ENCODE peak calls at places on chromosome 3, in ten cellular contexts. One of them, this sample, is unnamed.

GRCh38 chr3:187811580-187812250 is 66.4 kb upstream of the BCL6 start:
- DNase-seq in endothelial cell: no peak
- DNase-seq in NCI-H526: no peak
- DNase-seq in activated T-cell treated with anti-CD3 and anti-CD28 coated beads, Interleukin-2, amount 50 U/mL, for 72 hours: no peak
- DNase-seq in posterior cingulate gyrus: no peak
- DNase-seq in NCI-H1694: no peak
- DNase-seq in stimulated activated CD8-positive, alpha-beta memory T cell treated with anti-CD3 and anti-CD28 coated beads, Interleukin-7, amount 100 ng/mL, for 24 hours: no peak
- DNase-seq in BE2C: no peak
- DNase-seq in naive thymus-derived CD8-positive, alpha-beta T cell: no peak
- DNase-seq in GM23338: no peak
- DNase-seq in this sample: no peak

GRCh38 chr3:145383416-145383815 is 777.6 kb downstream of the PLOD2 start:
- DNase-seq in endothelial cell: no peak
- DNase-seq in NCI-H526: no peak
- DNase-seq in activated T-cell treated with anti-CD3 and anti-CD28 coated beads, Interleukin-2, amount 50 U/mL, for 72 hours: no peak
- DNase-seq in posterior cingulate gyrus: no peak
- DNase-seq in NCI-H1694: no peak
- DNase-seq in stimulated activated CD8-positive, alpha-beta memory T cell treated with anti-CD3 and anti-CD28 coated beads, Interleukin-7, amount 100 ng/mL, for 24 hours: no peak
- DNase-seq in BE2C: no peak
- DNase-seq in naive thymus-derived CD8-positive, alpha-beta T cell: no peak
- DNase-seq in GM23338: peak
- DNase-seq in this sample: no peak

GRCh38 chr3:5634411-5634810 is 446.9 kb downstream of the EDEM1 start:
- DNase-seq in endothelial cell: no peak
- DNase-seq in NCI-H526: no peak
- DNase-seq in activated T-cell treated with anti-CD3 and anti-CD28 coated beads, Interleukin-2, amount 50 U/mL, for 72 hours: no peak
- DNase-seq in posterior cingulate gyrus: no peak
- DNase-seq in NCI-H1694: no peak
- DNase-seq in stimulated activated CD8-positive, alpha-beta memory T cell treated with anti-CD3 and anti-CD28 coated beads, Interleukin-7, amount 100 ng/mL, for 24 hours: no peak
- DNase-seq in BE2C: no peak
- DNase-seq in naive thymus-derived CD8-positive, alpha-beta T cell: no peak
- DNase-seq in GM23338: no peak
- DNase-seq in this sample: no peak

GRCh38 chr3:46970391-46971091 is 6.0 kb downstream of the CCDC12 start:
- DNase-seq in endothelial cell: no peak
- DNase-seq in NCI-H526: no peak
- DNase-seq in activated T-cell treated with anti-CD3 and anti-CD28 coated beads, Interleukin-2, amount 50 U/mL, for 72 hours: no peak
- DNase-seq in posterior cingulate gyrus: no peak
- DNase-seq in NCI-H1694: no peak
- DNase-seq in stimulated activated CD8-positive, alpha-beta memory T cell treated with anti-CD3 and anti-CD28 coated beads, Interleukin-7, amount 100 ng/mL, for 24 hours: no peak
- DNase-seq in BE2C: no peak
- DNase-seq in naive thymus-derived CD8-positive, alpha-beta T cell: no peak
- DNase-seq in GM23338: no peak
- DNase-seq in this sample: no peak

GRCh38 chr3:134034005-134034785 is 4.5 kb upstream of the SLCO2A1 start:
- DNase-seq in endothelial cell: no peak
- DNase-seq in NCI-H526: no peak
- DNase-seq in activated T-cell treated with anti-CD3 and anti-CD28 coated beads, Interleukin-2, amount 50 U/mL, for 72 hours: no peak
- DNase-seq in posterior cingulate gyrus: no peak
- DNase-seq in NCI-H1694: no peak
- DNase-seq in stimulated activated CD8-positive, alpha-beta memory T cell treated with anti-CD3 and anti-CD28 coated beads, Interleukin-7, amount 100 ng/mL, for 24 hours: no peak
- DNase-seq in BE2C: no peak
- DNase-seq in naive thymus-derived CD8-positive, alpha-beta T cell: no peak
- DNase-seq in GM23338: no peak
- DNase-seq in this sample: no peak

GRCh38 chr3:124800511-124801374 is 70.5 kb downstream of the UMPS start:
- DNase-seq in endothelial cell: no peak
- DNase-seq in NCI-H526: no peak
- DNase-seq in activated T-cell treated with anti-CD3 and anti-CD28 coated beads, Interleukin-2, amount 50 U/mL, for 72 hours: no peak
- DNase-seq in posterior cingulate gyrus: no peak
- DNase-seq in NCI-H1694: no peak
- DNase-seq in stimulated activated CD8-positive, alpha-beta memory T cell treated with anti-CD3 and anti-CD28 coated beads, Interleukin-7, amount 100 ng/mL, for 24 hours: no peak
- DNase-seq in BE2C: peak
- DNase-seq in naive thymus-derived CD8-positive, alpha-beta T cell: no peak
- DNase-seq in GM23338: no peak
- DNase-seq in this sample: no peak

GRCh38 chr3:10945683-10946287 is 46.8 kb upstream of the SLC6A1 start:
- DNase-seq in endothelial cell: peak
- DNase-seq in NCI-H526: no peak
- DNase-seq in activated T-cell treated with anti-CD3 and anti-CD28 coated beads, Interleukin-2, amount 50 U/mL, for 72 hours: peak
- DNase-seq in posterior cingulate gyrus: peak
- DNase-seq in NCI-H1694: no peak
- DNase-seq in stimulated activated CD8-positive, alpha-beta memory T cell treated with anti-CD3 and anti-CD28 coated beads, Interleukin-7, amount 100 ng/mL, for 24 hours: no peak
- DNase-seq in BE2C: peak
- DNase-seq in naive thymus-derived CD8-positive, alpha-beta T cell: peak
- DNase-seq in GM23338: peak
- DNase-seq in this sample: peak

GRCh38 chr3:99789322-99789721 is 28.3 kb upstream of the CMSS1 start:
- DNase-seq in endothelial cell: peak
- DNase-seq in NCI-H526: peak
- DNase-seq in activated T-cell treated with anti-CD3 and anti-CD28 coated beads, Interleukin-2, amount 50 U/mL, for 72 hours: peak
- DNase-seq in posterior cingulate gyrus: no peak
- DNase-seq in NCI-H1694: peak
- DNase-seq in stimulated activated CD8-positive, alpha-beta memory T cell treated with anti-CD3 and anti-CD28 coated beads, Interleukin-7, amount 100 ng/mL, for 24 hours: no peak
- DNase-seq in BE2C: peak
- DNase-seq in naive thymus-derived CD8-positive, alpha-beta T cell: no peak
- DNase-seq in GM23338: peak
- DNase-seq in this sample: peak

GRCh38 chr3:152021951-152022461 is 148.6 kb downstream of the SUCNR1 start:
- DNase-seq in endothelial cell: no peak
- DNase-seq in NCI-H526: no peak
- DNase-seq in activated T-cell treated with anti-CD3 and anti-CD28 coated beads, Interleukin-2, amount 50 U/mL, for 72 hours: peak
- DNase-seq in posterior cingulate gyrus: no peak
- DNase-seq in NCI-H1694: no peak
- DNase-seq in stimulated activated CD8-positive, alpha-beta memory T cell treated with anti-CD3 and anti-CD28 coated beads, Interleukin-7, amount 100 ng/mL, for 24 hours: no peak
- DNase-seq in BE2C: no peak
- DNase-seq in naive thymus-derived CD8-positive, alpha-beta T cell: no peak
- DNase-seq in GM23338: no peak
- DNase-seq in this sample: no peak

GRCh38 chr3:129015388-129016105 is 14.4 kb downstream of the EFCC1 start:
- DNase-seq in endothelial cell: peak
- DNase-seq in NCI-H526: no peak
- DNase-seq in activated T-cell treated with anti-CD3 and anti-CD28 coated beads, Interleukin-2, amount 50 U/mL, for 72 hours: peak
- DNase-seq in posterior cingulate gyrus: no peak
- DNase-seq in NCI-H1694: no peak
- DNase-seq in stimulated activated CD8-positive, alpha-beta memory T cell treated with anti-CD3 and anti-CD28 coated beads, Interleukin-7, amount 100 ng/mL, for 24 hours: no peak
- DNase-seq in BE2C: no peak
- DNase-seq in naive thymus-derived CD8-positive, alpha-beta T cell: peak
- DNase-seq in GM23338: no peak
- DNase-seq in this sample: no peak

GRCh38 chr3:126285369-126285768 is 71.8 kb downstream of the KLF15 start:
- DNase-seq in endothelial cell: no peak
- DNase-seq in NCI-H526: no peak
- DNase-seq in activated T-cell treated with anti-CD3 and anti-CD28 coated beads, Interleukin-2, amount 50 U/mL, for 72 hours: no peak
- DNase-seq in posterior cingulate gyrus: no peak
- DNase-seq in NCI-H1694: no peak
- DNase-seq in stimulated activated CD8-positive, alpha-beta memory T cell treated with anti-CD3 and anti-CD28 coated beads, Interleukin-7, amount 100 ng/mL, for 24 hours: no peak
- DNase-seq in BE2C: no peak
- DNase-seq in naive thymus-derived CD8-positive, alpha-beta T cell: no peak
- DNase-seq in GM23338: no peak
- DNase-seq in this sample: no peak

GRCh38 chr3:109195812-109196211 is 59.3 kb downstream of the C3orf85 start:
- DNase-seq in endothelial cell: no peak
- DNase-seq in NCI-H526: no peak
- DNase-seq in activated T-cell treated with anti-CD3 and anti-CD28 coated beads, Interleukin-2, amount 50 U/mL, for 72 hours: no peak
- DNase-seq in posterior cingulate gyrus: no peak
- DNase-seq in NCI-H1694: no peak
- DNase-seq in stimulated activated CD8-positive, alpha-beta memory T cell treated with anti-CD3 and anti-CD28 coated beads, Interleukin-7, amount 100 ng/mL, for 24 hours: no peak
- DNase-seq in BE2C: no peak
- DNase-seq in naive thymus-derived CD8-positive, alpha-beta T cell: no peak
- DNase-seq in GM23338: no peak
- DNase-seq in this sample: no peak

GRCh38 chr3:147572970-147573340 is 163.8 kb downstream of the ZIC1 start:
- DNase-seq in endothelial cell: no peak
- DNase-seq in NCI-H526: no peak
- DNase-seq in activated T-cell treated with anti-CD3 and anti-CD28 coated beads, Interleukin-2, amount 50 U/mL, for 72 hours: no peak
- DNase-seq in posterior cingulate gyrus: no peak
- DNase-seq in NCI-H1694: no peak
- DNase-seq in stimulated activated CD8-positive, alpha-beta memory T cell treated with anti-CD3 and anti-CD28 coated beads, Interleukin-7, amount 100 ng/mL, for 24 hours: no peak
- DNase-seq in BE2C: no peak
- DNase-seq in naive thymus-derived CD8-positive, alpha-beta T cell: no peak
- DNase-seq in GM23338: no peak
- DNase-seq in this sample: no peak

GRCh38 chr3:129525341-129525968 is 3.0 kb upstream of the RHO start:
- DNase-seq in endothelial cell: no peak
- DNase-seq in NCI-H526: no peak
- DNase-seq in activated T-cell treated with anti-CD3 and anti-CD28 coated beads, Interleukin-2, amount 50 U/mL, for 72 hours: peak
- DNase-seq in posterior cingulate gyrus: no peak
- DNase-seq in NCI-H1694: no peak
- DNase-seq in stimulated activated CD8-positive, alpha-beta memory T cell treated with anti-CD3 and anti-CD28 coated beads, Interleukin-7, amount 100 ng/mL, for 24 hours: no peak
- DNase-seq in BE2C: no peak
- DNase-seq in naive thymus-derived CD8-positive, alpha-beta T cell: no peak
- DNase-seq in GM23338: no peak
- DNase-seq in this sample: no peak